ENCODE peak calls at places on chromosomes 6 and 20, in seven cellular contexts. Y, E, J, L, S, A and G are unnamed samples.

GRCh38 chr6:42204768-42205282 is 10.1 kb upstream of the GUCA1B start:
- DNase-seq in Y (no peak), E (no peak), J (no peak), L (no peak), S (no peak), A (no peak), G (no peak)

GRCh38 chr6:39530201-39530759 is 194.9 kb downstream of the KIF6 start:
- DNase-seq in Y (no peak), E (no peak), J (no peak), L (no peak), S (peak; percentile 55), A (peak; percentile 80), G (no peak)

GRCh38 chr20:20546402-20546801 is 166.0 kb downstream of the RALGAPA2 start:
- DNase-seq in Y (no peak), E (peak; percentile 12), J (no peak), L (no peak), S (peak; percentile 18), A (no peak), G (no peak)

GRCh38 chr6:52839124-52840055 is 1.2 kb downstream of the GSTA5 start:
- DNase-seq in Y (peak; percentile 80), E (peak; percentile 47), J (peak; percentile 81), L (peak; percentile 3), S (no peak), A (peak; percentile 70), G (peak; percentile 67)

GRCh38 chr6:4125500-4125899 is 9.9 kb downstream of the ECI2 start:
- DNase-seq in Y (no peak), E (no peak), J (no peak), L (no peak), S (no peak), A (no peak), G (no peak)

GRCh38 chr6:151196571-151196970 is 43.2 kb upstream of the AKAP12 start:
- DNase-seq in Y (no peak), E (no peak), J (no peak), L (no peak), S (no peak), A (no peak), G (no peak)

GRCh38 chr6:96942676-96943075 is 18.1 kb downstream of the KLHL32 start:
- DNase-seq in Y (no peak), E (no peak), J (no peak), L (no peak), S (no peak), A (no peak), G (no peak)

GRCh38 chr20:32338665-32339064 is 19.5 kb upstream of the ASXL1 start:
- DNase-seq in Y (no peak), E (no peak), J (no peak), L (no peak), S (no peak), A (no peak), G (no peak)

GRCh38 chr6:97195117-97195516 is 87.9 kb downstream of the MMS22L start:
- DNase-seq in Y (no peak), E (no peak), J (no peak), L (no peak), S (no peak), A (no peak), G (no peak)

GRCh38 chr6:14567031-14567430 is 449.5 kb downstream of the CD83 start:
- DNase-seq in Y (no peak), E (no peak), J (no peak), L (no peak), S (no peak), A (no peak), G (no peak)

GRCh38 chr20:59141818-59142581 is 21.6 kb upstream of the ZNF831 start:
- DNase-seq in Y (peak; percentile 34), E (no peak), J (no peak), L (no peak), S (no peak), A (no peak), G (peak; percentile 5)

GRCh38 chr20:37845261-37845681 is 57.7 kb upstream of the VSTM2L start:
- DNase-seq in Y (no peak), E (no peak), J (no peak), L (no peak), S (no peak), A (no peak), G (no peak)

GRCh38 chr20:49541733-49542513 is 26.0 kb downstream of the PTGIS start:
- DNase-seq in Y (peak; percentile 66), E (peak; percentile 74), J (peak; percentile 45), L (peak; percentile 7), S (peak; percentile 33), A (peak; percentile 74), G (peak; percentile 78)

GRCh38 chr6:49892280-49892679 is 25.9 kb upstream of the CRISP1 start:
- DNase-seq in Y (no peak), E (no peak), J (no peak), L (no peak), S (no peak), A (no peak), G (no peak)